ENCODE peak calls at places on chromosomes 16 and 17, in four cellular contexts. N is HFF-Myc, M is fibroblast of pulmonary artery, L is D721Med. Z is an unnamed sample.

GRCh38 chr16:30473231-30474061 is 904 bp downstream of the ITGAL start:
- DNase-seq in N (no peak), M (no peak), L (no peak), Z (no peak)

GRCh38 chr17:31573047-31573446 is 181.6 kb downstream of the RAB11FIP4 start:
- DNase-seq in N (no peak), M (no peak), L (no peak), Z (no peak)

GRCh38 chr17:31907342-31907975 is 6.0 kb upstream of the UTP6 start:
- DNase-seq in N (no peak), M (peak), L (no peak), Z (peak)

GRCh38 chr16:7171151-7171550 is 161.5 kb upstream of the RBFOX1 start:
- DNase-seq in N (no peak), M (no peak), L (no peak), Z (no peak)

GRCh38 chr17:70110443-70110880 is 35.4 kb downstream of the KCNJ16 start:
- DNase-seq in N (no peak), M (peak), L (no peak), Z (peak)

GRCh38 chr17:70006159-70006558 is 68.9 kb upstream of the KCNJ16 start:
- DNase-seq in N (no peak), M (peak), L (no peak), Z (peak)

GRCh38 chr16:77683845-77684526 is 38.3 kb upstream of the NUDT7 start:
- DNase-seq in N (no peak), M (no peak), L (no peak), Z (no peak)

GRCh38 chr17:7867881-7868329 is 10.1 kb downstream of the CYB5D1 start:
- DNase-seq in N (no peak), M (no peak), L (no peak), Z (no peak)

GRCh38 chr17:29726721-29727252 is 104.1 kb upstream of the CORO6 start:
- DNase-seq in N (no peak), M (peak), L (no peak), Z (peak)

GRCh38 chr16:83903739-83904138 is 4.8 kb downstream of the MLYCD start:
- DNase-seq in N (no peak), M (peak), L (no peak), Z (peak)

GRCh38 chr16:2035431-2036199 is 8.9 kb downstream of the NHERF2 start:
- DNase-seq in N (no peak), M (peak), L (no peak), Z (peak)

GRCh38 chr17:81335388-81336157 is 40.5 kb upstream of the SLC38A10 start:
- DNase-seq in N (no peak), M (no peak), L (no peak), Z (no peak)

GRCh38 chr17:1040216-1040600 is 43.3 kb downstream of the TIMM22 start:
- DNase-seq in N (no peak), M (no peak), L (no peak), Z (no peak)

GRCh38 chr16:77820340-77820739 is 32.0 kb downstream of the VAT1L start:
- DNase-seq in N (no peak), M (no peak), L (no peak), Z (no peak)

GRCh38 chr16:87165151-87165550 is 152.0 kb downstream of the C16orf95 start:
- DNase-seq in N (no peak), M (no peak), L (no peak), Z (no peak)

GRCh38 chr17:75940727-75941441 is at the start of gene FBF1:
- DNase-seq in N (peak), M (peak), L (peak), Z (peak)
- TF ChIP-seq CTCF in N (no peak), M (no peak), L (no peak), Z (no peak)

GRCh38 chr17:62692721-62693431 is 65.4 kb downstream of the MRC2 start:
- DNase-seq in N (no peak), M (peak), L (no peak), Z (no peak)
- TF ChIP-seq CTCF in N (peak), M (peak), L (peak), Z (peak)

GRCh38 chr17:80279895-80280294 is 19.2 kb downstream of the RNF213 start:
- DNase-seq in N (peak), M (peak), L (no peak), Z (peak)
- TF ChIP-seq CTCF in N (no peak), M (peak), L (no peak), Z (peak)

DNA sequence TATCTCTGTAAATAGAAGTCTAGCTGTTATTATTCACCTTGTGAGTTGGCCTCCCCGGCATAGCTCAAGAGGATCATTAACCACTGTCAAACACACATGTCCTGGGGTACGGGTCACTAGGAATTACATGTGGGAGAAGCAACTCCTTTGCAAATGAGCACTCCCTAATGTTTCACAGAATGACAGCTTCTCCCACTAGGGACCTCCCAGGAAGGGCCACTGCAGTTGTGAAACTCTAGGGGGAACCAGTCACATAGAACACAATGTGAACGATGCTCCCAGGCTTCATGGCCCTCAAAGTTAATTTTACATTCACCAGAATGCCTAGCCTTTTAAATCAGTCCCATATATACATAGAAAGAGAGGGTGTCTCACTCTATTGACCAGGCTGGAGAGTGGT is 12.4 kb upstream of the ZNF19 start:
- DNase-seq in N (no peak), M (no peak), L (no peak), Z (no peak)
- TF ChIP-seq CTCF in N (peak), M (no peak), L (no peak), Z (no peak)

GRCh38 chr16:68491576-68491950 is 43.3 kb upstream of the SMPD3 start:
- DNase-seq in N (no peak), M (no peak), L (no peak), Z (no peak)
- TF ChIP-seq CTCF in N (no peak), M (no peak), L (no peak), Z (no peak)

GRCh38 chr16:4314532-4315184 is 1.2 kb upstream of the GLIS2 start:
- DNase-seq in N (no peak), M (peak), L (peak), Z (peak)

GRCh38 chr16:4316732-4317461 is 1.0 kb downstream of the GLIS2 start:
- DNase-seq in N (no peak), M (no peak), L (no peak), Z (peak)

GRCh38 chr16:4316103-4316731 is 350 bp downstream of the GLIS2 start:
- DNase-seq in N (no peak), M (no peak), L (no peak), Z (peak)

GRCh38 chr16:4315185-4316102 is at the start of gene GLIS2:
- DNase-seq in N (no peak), M (peak), L (peak), Z (peak)

GRCh38 chr16:4313563-4314531 is 2.0 kb upstream of the GLIS2 start:
- DNase-seq in N (no peak), M (no peak), L (no peak), Z (peak)
- TF ChIP-seq CTCF in N (peak), M (peak), L (peak), Z (peak)

GRCh38 chr16:89312194-89312593 is 94.7 kb downstream of the ZNF778 start:
- DNase-seq in N (no peak), M (no peak), L (no peak), Z (no peak)

GRCh38 chr16:89309438-89310122 is 92.1 kb downstream of the ZNF778 start:
- DNase-seq in N (no peak), M (no peak), L (no peak), Z (no peak)

GRCh38 chr16:89304941-89305705 is 87.6 kb downstream of the ZNF778 start:
- DNase-seq in N (no peak), M (no peak), L (no peak), Z (no peak)

GRCh38 chr16:89307421-89307805 is 89.9 kb downstream of the ZNF778 start:
- DNase-seq in N (no peak), M (no peak), L (no peak), Z (no peak)

GRCh38 chr16:89308391-89309333 is 91.2 kb downstream of the ZNF778 start:
- DNase-seq in N (no peak), M (no peak), L (no peak), Z (no peak)
- TF ChIP-seq CTCF in N (peak), M (peak), L (peak), Z (peak)

GRCh38 chr17:14048169-14048568 is 21.1 kb upstream of the COX10 start:
- DNase-seq in N (no peak), M (no peak), L (no peak), Z (no peak)
- TF ChIP-seq CTCF in N (peak), M (peak), L (no peak), Z (peak)

GRCh38 chr16:64841482-64841881 is 280.4 kb downstream of the CDH11 start:
- DNase-seq in N (no peak), M (no peak), L (no peak), Z (no peak)
- TF ChIP-seq CTCF in N (no peak), M (no peak), L (no peak), Z (no peak)

Z was measured in astrocyte of the spinal cord.